ENCODE peak calls at places on chromosome 13, in six cellular contexts. V, H, B, D, A and F are unnamed samples.

GRCh38 chr13:111201304-111201940 is 86.3 kb downstream of the ARHGEF7 start:
- DNase-seq in V (no peak), H (no peak), B (no peak), A (no peak), D (no peak), F (no peak)

GRCh38 chr13:37118002-37118401 is 12.5 kb upstream of the CSNK1A1L start:
- DNase-seq in B (no peak), A (no peak), D (no peak), V (no peak), H (no peak), F (no peak)

GRCh38 chr13:114130708-114131580 is 1.5 kb downstream of the RASA3 start:
- DNase-seq in D (peak; percentile 23), A (no peak), B (no peak), V (peak; percentile 73), H (peak; percentile 90), F (no peak)

GRCh38 chr13:28492527-28493367 is 2.2 kb downstream of the FLT1 start:
- DNase-seq in A (no peak), D (no peak), B (no peak), V (no peak), H (no peak), F (no peak)

GRCh38 chr13:32961724-32962123 is 54.5 kb upstream of the KL start:
- DNase-seq in B (no peak), H (no peak), A (no peak), D (no peak), V (no peak), F (no peak)

GRCh38 chr13:113863511-113864302 is at the start of gene GAS6:
- DNase-seq in D (peak; percentile 33), V (peak; percentile 46), H (peak; percentile 87), A (peak; percentile 69), B (no peak), F (no peak)

GRCh38 chr13:111459803-111460547 is 139.5 kb downstream of the TEX29 start:
- DNase-seq in H (no peak), B (no peak), A (no peak), D (no peak), V (no peak), F (no peak)

GRCh38 chr13:31263346-31263745 is 63.6 kb downstream of the B3GLCT start:
- DNase-seq in B (no peak), V (no peak), A (no peak), D (no peak), H (no peak), F (no peak)

GRCh38 chr13:74444877-74445479 is 310.8 kb upstream of the KLF12 start:
- DNase-seq in H (no peak), D (no peak), B (no peak), V (peak; percentile 60), A (no peak), F (no peak)

GRCh38 chr13:59666504-59666903 is 497.2 kb downstream of the DIAPH3 start:
- DNase-seq in H (no peak), A (no peak), D (no peak), B (no peak), V (no peak), F (no peak)

GRCh38 chr13:105139380-105140285 is 1395.8 kb downstream of the EFNB2 start:
- DNase-seq in V (no peak), B (no peak), A (peak; percentile 14), H (peak; percentile 37), D (peak; percentile 46), F (no peak)

GRCh38 chr13:90867336-90867683 is 480.2 kb upstream of the MIR17HG start:
- DNase-seq in D (peak; percentile 14), B (peak; percentile 50), H (peak; percentile 46), A (peak; percentile 68), V (peak; percentile 62), F (peak; percentile 58)

GRCh38 chr13:59691501-59692066 is 472.1 kb downstream of the DIAPH3 start:
- DNase-seq in B (no peak), A (no peak), V (no peak), H (no peak), D (no peak), F (no peak)

GRCh38 chr13:27549406-27549981 is 70.8 kb downstream of the LNX2 start:
- DNase-seq in H (no peak), D (no peak), V (peak; percentile 97), B (no peak), A (no peak), F (no peak)

GRCh38 chr13:23182142-23182541 is 1.4 kb downstream of the SGCG start:
- DNase-seq in B (no peak), V (no peak), H (no peak), A (no peak), D (no peak), F (no peak)

GRCh38 chr13:24737042-24737441 is 26.9 kb upstream of the RNF17 start:
- DNase-seq in B (no peak), D (no peak), A (no peak), H (no peak), V (no peak), F (no peak)

GRCh38 chr13:111281751-111282311 is 38.6 kb upstream of the TEX29 start:
- DNase-seq in A (no peak), B (no peak), D (no peak), V (no peak), H (no peak), F (no peak)

GRCh38 chr13:32443111-32443510 is 15.2 kb upstream of the N4BP2L1 start:
- DNase-seq in H (no peak), B (no peak), A (no peak), D (peak; percentile 6), V (no peak), F (peak; percentile 17)

GRCh38 chr13:20721058-20721453 is 17.6 kb downstream of the IL17D start:
- DNase-seq in B (no peak), V (no peak), H (no peak), D (no peak), A (no peak), F (no peak)

GRCh38 chr13:106530209-106530906 is 5.1 kb downstream of the EFNB2 start:
- DNase-seq in B (no peak), V (no peak), A (no peak), H (no peak), D (no peak), F (no peak)

GRCh38 chr13:21071894-21072293 is 10.5 kb upstream of the LATS2 start:
- DNase-seq in V (no peak), A (no peak), D (no peak), H (no peak), B (no peak), F (no peak)

GRCh38 chr13:101576452-101576851 is 124.0 kb downstream of the ITGBL1 start:
- DNase-seq in D (no peak), B (no peak), V (no peak), H (no peak), A (no peak), F (no peak)

GRCh38 chr13:45142440-45143345 is 22.4 kb downstream of the GTF2F2 start:
- DNase-seq in H (no peak), D (no peak), A (no peak), B (no peak), V (peak; percentile 81), F (no peak)

GRCh38 chr13:75432811-75433244 is 49.1 kb downstream of the TBC1D4 start:
- DNase-seq in A (no peak), V (no peak), B (no peak), D (no peak), H (no peak), F (no peak)

GRCh38 chr13:21670006-21670882 is 629 bp upstream of the FGF9 start:
- DNase-seq in H (peak; percentile 66), B (no peak), V (peak; percentile 68), D (peak; percentile 21), A (peak; percentile 71), F (peak; percentile 52)

GRCh38 chr13:20461481-20461859 is 64.2 kb downstream of the CRYL1 start:
- DNase-seq in V (peak; percentile 31), A (no peak), B (no peak), D (no peak), H (no peak), F (no peak)

GRCh38 chr13:30346159-30346788 is 38.9 kb upstream of the KATNAL1 start:
- DNase-seq in V (peak; percentile 60), D (no peak), H (no peak), A (no peak), B (no peak), F (peak; percentile 16)

GRCh38 chr13:102038787-102039186 is 363.1 kb downstream of the FGF14 start:
- DNase-seq in B (no peak), V (no peak), D (no peak), A (no peak), H (no peak), F (no peak)

GRCh38 chr13:105159794-105160193 is 1375.7 kb downstream of the EFNB2 start:
- DNase-seq in A (no peak), V (no peak), H (no peak), B (no peak), D (no peak), F (no peak)

GRCh38 chr13:62250501-62251175 is 835.0 kb upstream of the PCDH20 start:
- DNase-seq in H (no peak), A (no peak), D (no peak), B (no peak), V (no peak), F (no peak)

GRCh38 chr13:35940734-35941133 is 190.4 kb downstream of the DCLK1 start:
- DNase-seq in B (no peak), H (no peak), D (no peak), V (no peak), A (no peak), F (no peak)
- TF ChIP-seq CTCF in B (no peak), H (no peak), D (no peak), V (no peak), A (no peak), F (no peak)

DNA sequence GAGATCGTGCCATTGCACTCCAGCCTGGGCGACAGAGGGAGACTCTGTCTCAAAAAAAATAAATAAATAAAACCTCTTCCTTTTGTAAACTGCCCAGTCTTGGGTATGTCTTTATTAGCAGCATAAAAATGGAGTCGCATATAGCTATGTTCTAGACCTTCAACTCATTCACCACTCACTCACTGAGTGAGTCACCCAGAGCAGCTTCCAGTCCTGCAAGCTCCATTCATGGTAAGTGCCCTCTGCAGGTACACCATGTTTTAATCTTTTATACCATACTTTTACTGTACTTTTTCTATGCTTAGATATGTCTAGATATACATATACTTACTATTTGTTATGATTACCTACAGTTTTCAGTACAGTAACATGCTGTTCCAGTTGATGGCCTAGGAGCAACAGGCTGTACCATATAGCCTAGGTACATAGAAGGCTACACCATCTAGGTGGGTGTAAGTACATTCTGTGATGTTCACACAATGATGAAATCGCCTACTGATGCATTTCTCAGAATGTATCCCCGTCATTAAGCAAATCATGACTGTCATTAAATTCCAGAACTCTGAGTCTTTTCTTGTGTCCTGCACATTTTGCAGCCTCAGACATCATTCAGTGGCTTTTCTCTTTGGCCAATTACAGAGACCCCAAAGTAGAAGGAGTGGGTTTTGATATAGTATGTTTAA is 13.7 kb upstream of the FARP1 start:
- DNase-seq in H (no peak), A (no peak), D (no peak), B (no peak), V (peak; percentile 44), F (no peak)
- TF ChIP-seq CTCF in H (no peak), A (no peak), D (no peak), B (no peak), V (no peak), F (no peak)

DNA sequence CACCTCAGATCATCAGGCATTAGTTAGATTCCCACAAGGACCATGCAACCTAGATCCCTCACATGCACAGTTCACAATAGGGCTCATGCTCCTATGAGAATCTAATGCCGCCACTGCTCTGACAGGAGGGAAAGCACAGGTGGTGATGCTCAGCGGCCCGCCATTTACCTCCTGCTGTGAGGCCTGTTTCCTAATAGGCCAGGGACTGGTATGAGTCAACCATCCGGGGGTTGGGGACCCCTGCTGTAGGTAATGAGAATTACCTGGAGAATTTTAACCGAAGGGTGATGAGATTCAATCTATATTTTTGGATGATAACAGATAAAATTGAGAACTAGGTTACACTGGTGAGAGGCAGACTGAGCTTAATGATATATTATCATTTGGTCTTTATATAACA is 101.4 kb downstream of the LACC1 start:
- DNase-seq in D (no peak), A (no peak), B (no peak), H (no peak), V (no peak), F (no peak)
- TF ChIP-seq CTCF in D (no peak), A (no peak), B (no peak), H (no peak), V (no peak), F (no peak)

GRCh38 chr13:49549289-49549688 is 36.1 kb downstream of the RCBTB1 start:
- DNase-seq in H (no peak), B (no peak), V (no peak), D (no peak), A (no peak), F (no peak)
- TF ChIP-seq CTCF in H (peak; percentile 15), B (no peak), V (no peak), D (no peak), A (peak; percentile 8), F (no peak)